ENCODE peak calls at places on chromosomes 2 and 18, in four cellular contexts. H is fibroblast of lung, P is psoas muscle, I is right atrium auricular region. G is an unnamed sample.

GRCh38 chr2:11692966-11693521 is 23.0 kb upstream of the NTSR2 start:
- DNase-seq in H (peak; percentile 72), P (peak; percentile 69), I (peak; percentile 78), G (peak; percentile 60)

GRCh38 chr2:106054336-106054735 is 139.8 kb downstream of the UXS1 start:
- DNase-seq in H (no peak), P (no peak), I (no peak), G (no peak)

GRCh38 chr18:906416-907170 is 1.9 kb downstream of the ADCYAP1 start:
- DNase-seq in H (no peak), P (no peak), I (no peak), G (no peak)

GRCh38 chr2:167652401-167652800 is 595.0 kb downstream of the STK39 start:
- DNase-seq in H (no peak), P (no peak), I (no peak), G (no peak)

GRCh38 chr2:25146896-25147295 is 21.5 kb downstream of the POMC start:
- DNase-seq in H (no peak), P (peak; percentile 21), I (no peak), G (no peak)

GRCh38 chr2:154400891-154401290 is 297.6 kb upstream of the KCNJ3 start:
- DNase-seq in H (no peak), P (no peak), I (no peak), G (no peak)

GRCh38 chr18:75745147-75745546 is 317.6 kb upstream of the SMIM21 start:
- DNase-seq in H (no peak), P (no peak), I (no peak), G (no peak)

GRCh38 chr2:74003494-74004211 is 18.9 kb downstream of the TET3 start:
- DNase-seq in H (peak; percentile 67), P (peak; percentile 66), I (no peak), G (peak; percentile 69)

GRCh38 chr2:105977807-105978206 is 216.3 kb downstream of the UXS1 start:
- DNase-seq in H (no peak), P (no peak), I (no peak), G (no peak)

GRCh38 chr18:79798346-79798998 is 734 bp downstream of the KCNG2 start:
- DNase-seq in H (no peak), P (peak; percentile 48), I (no peak), G (no peak)

GRCh38 chr2:69010437-69011194 is 2.4 kb upstream of the ANTXR1 start:
- DNase-seq in H (no peak), P (no peak), I (no peak), G (no peak)

GRCh38 chr2:128228894-128229293 is 89.8 kb downstream of the HS6ST1 start:
- DNase-seq in H (no peak), P (no peak), I (no peak), G (peak; percentile 81)

GRCh38 chr18:3062798-3063563 is 50.0 kb upstream of the LPIN2 start:
- DNase-seq in H (peak; percentile 44), P (peak; percentile 80), I (peak; percentile 67), G (peak; percentile 40)

GRCh38 chr2:38666578-38666926 is 638 bp downstream of the GALM start:
- DNase-seq in H (peak; percentile 48), P (no peak), I (no peak), G (no peak)

GRCh38 chr2:30312916-30313315 is 81.6 kb downstream of the LBH start:
- DNase-seq in H (no peak), P (no peak), I (no peak), G (no peak)

GRCh38 chr18:56641714-56642331 is 3.4 kb upstream of the TXNL1 start:
- DNase-seq in H (peak; percentile 30), P (no peak), I (no peak), G (peak; percentile 69)

GRCh38 chr2:165675551-165675968 is 118.5 kb downstream of the GALNT3 start:
- DNase-seq in H (no peak), P (no peak), I (no peak), G (peak; percentile 53)

GRCh38 chr18:453399-453798 is 47.1 kb downstream of the COLEC12 start:
- DNase-seq in H (no peak), P (no peak), I (no peak), G (no peak)

GRCh38 chr2:2656046-2656715 is 325.1 kb upstream of the MYT1L start:
- DNase-seq in H (no peak), P (no peak), I (no peak), G (no peak)

GRCh38 chr18:38951633-38952032 is 1386.0 kb upstream of the CELF4 start:
- DNase-seq in H (no peak), P (no peak), I (no peak), G (peak; percentile 35)

GRCh38 chr18:7370812-7371211 is 139.9 kb downstream of the LRRC30 start:
- DNase-seq in H (no peak), P (peak; percentile 77), I (peak; percentile 79), G (peak; percentile 22)

GRCh38 chr2:30577151-30577550 is 130.1 kb downstream of the LCLAT1 start:
- DNase-seq in H (no peak), P (no peak), I (no peak), G (no peak)

GRCh38 chr2:121185571-121186074 is 99.4 kb downstream of the TFCP2L1 start:
- DNase-seq in H (no peak), P (no peak), I (no peak), G (peak; percentile 34)

GRCh38 chr2:239156516-239157265 is 244.1 kb downstream of the HDAC4 start:
- DNase-seq in H (no peak), P (peak; percentile 50), I (no peak), G (no peak)

GRCh38 chr2:142974288-142975024 is 97.0 kb downstream of the KYNU start:
- DNase-seq in H (peak; percentile 37), P (no peak), I (no peak), G (peak; percentile 93)

GRCh38 chr2:27250652-27251379 is 12.0 kb downstream of the SLC30A3 start:
- DNase-seq in H (no peak), P (no peak), I (no peak), G (no peak)

GRCh38 chr2:132715554-132715953 is 45.5 kb upstream of the LYPD1 start:
- DNase-seq in H (no peak), P (no peak), I (no peak), G (no peak)

GRCh38 chr2:109242654-109243331 is 113.8 kb downstream of the SH3RF3 start:
- DNase-seq in H (peak; percentile 97), P (peak; percentile 76), I (peak; percentile 85), G (peak; percentile 47)
- H3K4me3 ChIP-seq in H (no peak overlapping the region), P (no peak overlapping the region), I (no peak overlapping the region), G (no peak overlapping the region)

GRCh38 chr18:62325806-62326645 is 916 bp downstream of the TNFRSF11A start:
- DNase-seq in H (peak; percentile 25), P (no peak), I (no peak), G (peak; percentile 34)

GRCh38 chr18:62324355-62324828 is 718 bp upstream of the TNFRSF11A start:
- DNase-seq in H (no peak), P (no peak), I (no peak), G (no peak)

GRCh38 chr18:62326646-62327348 is 1.7 kb downstream of the TNFRSF11A start:
- DNase-seq in H (no peak), P (no peak), I (no peak), G (no peak)

GRCh38 chr18:62323483-62324354 is 1.4 kb upstream of the TNFRSF11A start:
- DNase-seq in H (no peak), P (no peak), I (no peak), G (no peak)

DNA sequence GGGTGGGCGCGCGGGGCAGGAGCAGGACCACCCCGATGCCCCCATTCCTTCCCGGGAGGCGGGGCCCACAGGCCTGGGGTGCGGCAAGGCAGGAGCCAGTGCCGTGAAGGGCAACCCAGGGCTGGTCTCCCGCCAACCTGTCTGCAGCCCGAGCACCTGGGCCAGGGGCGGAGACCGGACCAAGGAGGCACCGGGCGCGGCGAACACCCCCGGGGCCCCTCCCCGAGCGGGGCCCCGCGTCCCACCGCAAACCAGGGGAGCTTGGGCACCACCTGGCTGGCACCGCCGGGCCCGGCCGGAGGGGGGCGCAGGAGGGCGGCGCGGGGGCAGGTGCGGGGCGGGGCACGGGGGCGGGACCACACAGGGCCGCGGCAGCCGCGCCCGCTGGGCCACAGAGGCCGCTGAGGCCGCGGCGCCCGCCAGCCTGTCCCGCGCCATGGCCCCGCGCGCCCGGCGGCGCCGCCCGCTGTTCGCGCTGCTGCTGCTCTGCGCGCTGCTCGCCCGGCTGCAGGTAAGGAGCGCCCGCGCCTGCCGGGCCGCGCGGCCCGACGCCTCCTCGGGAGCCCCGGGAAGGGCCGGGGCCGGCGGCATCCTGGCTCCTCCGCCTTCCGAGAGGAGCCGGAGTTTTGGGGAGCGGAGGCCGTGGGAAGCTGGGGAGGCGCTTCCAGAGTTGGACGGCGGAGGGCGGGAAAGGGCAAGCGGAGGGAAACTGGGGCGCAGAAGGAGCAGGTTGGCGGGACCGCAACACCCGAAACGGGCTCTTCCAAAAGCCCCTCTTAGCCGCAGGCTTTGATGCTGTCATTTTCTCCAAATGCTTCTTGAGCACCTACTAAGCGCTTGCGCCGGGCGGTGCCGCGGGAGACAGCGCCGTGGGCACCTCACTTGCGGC is at the start of gene TNFRSF11A:
- DNase-seq in H (no peak), P (peak; percentile 58), I (no peak), G (no peak)
- TF ChIP-seq CTCF in H (no peak), P (peak; percentile 30), I (peak; percentile 35), G (peak; percentile 51)

GRCh38 chr2:148603562-148603920 is 41.0 kb upstream of the EPC2 start:
- DNase-seq in H (no peak), P (no peak), I (no peak), G (no peak)
- H3K27me3 ChIP-seq in H (no peaks in the 10 kb centered on the region), P (no peaks in the 10 kb centered on the region), I (no peaks in the 10 kb centered on the region), G (peaks cover 2% of the 10 kb centered on the region)

DNA sequence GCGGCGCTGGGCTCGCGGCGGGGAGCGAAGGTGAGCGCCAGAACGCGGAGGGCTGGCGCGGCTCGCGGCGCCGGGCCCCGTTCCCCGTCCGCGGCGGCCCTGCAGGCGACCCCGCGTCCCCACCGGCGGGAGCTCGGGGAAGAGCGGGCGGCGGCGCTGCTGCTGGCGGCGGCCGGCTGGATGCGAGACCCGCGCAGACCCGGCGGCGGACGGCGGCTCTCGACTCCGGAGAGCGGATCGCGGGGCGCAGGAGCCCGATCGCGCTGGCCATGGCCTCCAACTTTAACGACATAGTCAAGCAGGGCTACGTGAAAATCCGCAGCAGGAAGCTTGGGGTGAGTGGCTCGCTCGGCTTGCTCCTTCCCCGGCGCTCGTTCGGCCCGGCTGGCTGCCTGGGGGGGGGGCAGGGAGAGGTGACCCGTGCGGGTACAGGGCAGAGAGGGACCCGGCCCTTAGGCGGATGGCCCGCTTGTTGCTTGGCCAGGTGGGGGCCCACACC is 337 bp downstream of the DOK6 start:
- DNase-seq in H (peak; percentile 51), P (no peak), I (no peak), G (no peak)
- H3K4me3 ChIP-seq in H (peak overlapping the region; percentile 70), P (peak overlapping the region; percentile 58), I (peak overlapping the region; percentile 67), G (peak overlapping the region; percentile 10)

G was measured in bronchial epithelial cell.